ENCODE peak calls at places on chromosomes 12 and 14, in six cellular contexts. P, C, L, W, K and S are unnamed samples.

GRCh38 chr14:56854325-56854724 is 44.0 kb upstream of the OTX2 start:
- DNase-seq in L (no peak), W (no peak), C (no peak), P (no peak), K (no peak), S (no peak)

GRCh38 chr12:95248604-95249355 is 31.2 kb downstream of the VEZT start:
- DNase-seq in W (peak), K (no peak), C (no peak), L (no peak), P (no peak), S (no peak)

GRCh38 chr12:127145929-127146789 is 1120.8 kb upstream of the TMEM132C start:
- DNase-seq in K (no peak), L (no peak), P (peak), C (no peak), W (peak), S (peak)

GRCh38 chr14:105412768-105413541 is 6.7 kb upstream of the MTA1 start:
- DNase-seq in K (no peak), L (no peak), P (no peak), W (no peak), C (no peak), S (no peak)

GRCh38 chr14:24692382-24693352 is 58.7 kb upstream of the GZMB start:
- DNase-seq in C (no peak), K (no peak), P (no peak), W (no peak), L (no peak), S (no peak)

GRCh38 chr14:37515761-37516160 is 79.3 kb downstream of the FOXA1 start:
- DNase-seq in C (no peak), P (no peak), L (no peak), W (no peak), K (no peak), S (no peak)

GRCh38 chr14:23568021-23568599 is 519 bp upstream of the AP1G2 start:
- DNase-seq in K (no peak), W (no peak), P (no peak), C (no peak), L (no peak), S (no peak)

GRCh38 chr12:49428652-49429549 is 61.6 kb downstream of the SPATS2 start:
- DNase-seq in W (no peak), L (no peak), P (peak), K (no peak), C (peak), S (peak)

GRCh38 chr14:103128631-103129300 is 5.5 kb downstream of the TNFAIP2 start:
- DNase-seq in W (peak), P (no peak), C (no peak), L (no peak), K (no peak), S (no peak)

GRCh38 chr14:99545574-99545973 is 58.4 kb downstream of the CCDC85C start:
- DNase-seq in L (no peak), K (no peak), C (no peak), P (peak), W (peak), S (no peak)

GRCh38 chr14:90720336-90720735 is 95.9 kb downstream of the TTC7B start:
- DNase-seq in L (no peak), P (peak), C (no peak), K (no peak), W (peak), S (no peak)

GRCh38 chr12:64679487-64679983 is 69.2 kb downstream of the RASSF3 start:
- DNase-seq in C (no peak), P (peak), L (no peak), K (no peak), W (peak), S (peak)

GRCh38 chr14:77746064-77746463 is 14.9 kb downstream of the SNW1 start:
- DNase-seq in K (no peak), P (no peak), W (no peak), C (no peak), L (no peak), S (peak)
- TF ChIP-seq USF2 in K (no peak), P (no peak), W (no peak), C (no peak), L (no peak), S (no peak)

GRCh38 chr14:94099006-94099405 is 11.5 kb upstream of the IFI27 start:
- DNase-seq in W (no peak), L (no peak), K (no peak), C (no peak), P (no peak), S (no peak)

GRCh38 chr14:94100847-94101246 is 9.7 kb upstream of the IFI27 start:
- DNase-seq in C (no peak), K (no peak), L (no peak), W (no peak), P (no peak), S (peak)

GRCh38 chr14:94093418-94093817 is 12.3 kb downstream of the IFI27L1 start:
- DNase-seq in P (no peak), C (no peak), W (no peak), K (no peak), L (no peak), S (no peak)

GRCh38 chr14:94098359-94098758 is 12.2 kb upstream of the IFI27 start:
- DNase-seq in L (no peak), C (no peak), K (no peak), P (no peak), W (no peak), S (no peak)

GRCh38 chr14:94097091-94097490 is 13.4 kb upstream of the IFI27 start:
- DNase-seq in W (no peak), C (no peak), P (no peak), K (no peak), L (no peak), S (no peak)
- TF ChIP-seq CHD2 in W (no peak), C (no peak), P (no peak), K (no peak), L (no peak), S (no peak)

GRCh38 chr12:53955036-53955775 is 503 bp downstream of the HOXC12 start:
- DNase-seq in P (no peak), C (no peak), W (no peak), L (no peak), K (no peak), S (no peak)
- TF ChIP-seq USF2 in P (no peak), C (no peak), W (no peak), L (no peak), K (no peak), S (no peak)

GRCh38 chr12:25557830-25558436 is 4.8 kb upstream of the LMNTD1 start:
- DNase-seq in C (no peak), W (peak), P (peak), L (peak), K (no peak), S (peak)
- TF ChIP-seq CHD2 in C (no peak), W (no peak), P (no peak), L (no peak), K (no peak), S (no peak)

DNA sequence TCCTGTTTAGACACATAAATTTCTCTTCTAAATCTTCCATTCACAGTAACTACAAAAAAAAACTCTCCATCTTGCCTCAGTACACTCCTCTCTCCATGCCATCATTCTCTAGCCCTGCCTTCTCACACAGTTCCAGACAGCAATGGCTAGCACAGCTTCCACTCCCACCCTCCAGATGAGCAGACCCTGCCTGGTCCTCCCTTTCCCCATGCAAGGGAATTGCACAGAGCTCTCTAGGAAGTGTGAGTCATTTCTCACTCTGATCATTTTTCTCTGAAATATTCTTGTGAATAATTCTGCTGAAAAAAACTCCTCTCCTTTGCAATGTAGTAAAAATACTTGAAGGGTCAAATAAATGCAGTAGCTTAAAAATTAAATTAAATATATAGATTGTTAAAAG is 170.6 kb downstream of the BMP4 start:
- DNase-seq in C (no peak), W (no peak), L (no peak), P (no peak), K (no peak), S (no peak)
- TF ChIP-seq USF2 in C (no peak), W (no peak), L (no peak), P (no peak), K (no peak), S (no peak)

GRCh38 chr12:69553626-69554248 is 31.5 kb upstream of the CCT2 start:
- DNase-seq in C (no peak), K (no peak), L (peak), W (peak), P (peak), S (no peak)
- TF ChIP-seq CHD2 in C (no peak), K (no peak), L (no peak), W (no peak), P (no peak), S (no peak)

GRCh38 chr14:95609398-95609990 is 74.6 kb downstream of the GLRX5 start:
- DNase-seq in L (peak), C (no peak), P (peak), K (no peak), W (peak), S (peak)

GRCh38 chr14:95619785-95620417 is 66.3 kb upstream of the TCL1B start:
- DNase-seq in C (no peak), W (no peak), L (no peak), P (no peak), K (no peak), S (no peak)

GRCh38 chr14:95611293-95611880 is 74.8 kb upstream of the TCL1B start:
- DNase-seq in K (no peak), L (no peak), W (no peak), C (no peak), P (no peak), S (no peak)

DNA sequence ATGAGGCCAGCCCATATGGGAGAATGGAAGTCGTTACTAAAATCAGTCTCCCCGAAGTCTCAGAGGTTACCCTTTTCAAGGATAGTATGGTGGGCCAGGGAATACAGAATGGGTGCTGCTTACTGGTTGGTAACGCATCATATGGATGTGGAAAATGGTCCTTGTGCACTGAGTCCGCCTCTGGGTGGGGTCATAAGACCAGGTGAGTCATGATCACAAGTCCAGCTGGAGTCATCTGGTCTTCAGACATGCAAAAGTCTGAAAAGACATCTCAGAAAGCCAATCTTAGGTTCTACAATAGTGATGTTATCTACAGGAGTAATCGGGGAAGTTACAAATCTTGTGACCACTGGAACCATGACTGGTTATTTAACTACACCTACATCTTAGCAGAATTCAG is 71.9 kb upstream of the TCL1B start:
- DNase-seq in C (peak), K (no peak), P (peak), L (no peak), W (no peak), S (peak)
- TF ChIP-seq USF2 in C (no peak), K (no peak), P (no peak), L (no peak), W (no peak), S (no peak)